ENCODE peak calls at places on chromosomes 1 and 21, in ten cellular contexts. One of them, this sample, is unnamed.

GRCh38 chr1:22567176-22567575 is 3.9 kb downstream of the EPHA8 start:
- DNase-seq in brain microvascular endothelial cell: no peak
- DNase-seq in left lung: no peak
- DNase-seq in substantia nigra: no peak
- DNase-seq in fibroblast of lung: no peak
- DNase-seq in OCI-LY7: no peak
- DNase-seq in H9: no peak
- DNase-seq in heart left ventricle: no peak
- DNase-seq in HCT116: no peak
- DNase-seq in CD4-positive, alpha-beta T cell: no peak
- DNase-seq in this sample: no peak

GRCh38 chr1:61120998-61121397 is 38.6 kb downstream of the NFIA start:
- DNase-seq in brain microvascular endothelial cell: no peak
- DNase-seq in left lung: no peak
- DNase-seq in substantia nigra: no peak
- DNase-seq in fibroblast of lung: peak; percentile 65
- DNase-seq in OCI-LY7: no peak
- DNase-seq in H9: no peak
- DNase-seq in heart left ventricle: no peak
- DNase-seq in HCT116: no peak
- DNase-seq in CD4-positive, alpha-beta T cell: no peak
- DNase-seq in this sample: no peak

GRCh38 chr1:222331340-222331739 is 216.6 kb downstream of the HHIPL2 start:
- DNase-seq in brain microvascular endothelial cell: peak; percentile 34
- DNase-seq in left lung: no peak
- DNase-seq in substantia nigra: no peak
- DNase-seq in fibroblast of lung: peak; percentile 79
- DNase-seq in OCI-LY7: no peak
- DNase-seq in H9: no peak
- DNase-seq in heart left ventricle: no peak
- DNase-seq in HCT116: no peak
- DNase-seq in CD4-positive, alpha-beta T cell: no peak
- DNase-seq in this sample: peak; percentile 6

GRCh38 chr1:56954664-56955063 is 11.2 kb downstream of the C8B start:
- DNase-seq in brain microvascular endothelial cell: no peak
- DNase-seq in left lung: no peak
- DNase-seq in substantia nigra: no peak
- DNase-seq in fibroblast of lung: no peak
- DNase-seq in OCI-LY7: no peak
- DNase-seq in H9: no peak
- DNase-seq in heart left ventricle: no peak
- DNase-seq in HCT116: no peak
- DNase-seq in CD4-positive, alpha-beta T cell: no peak
- DNase-seq in this sample: no peak

GRCh38 chr1:178619523-178619922 is 105.5 kb upstream of the RALGPS2 start:
- DNase-seq in brain microvascular endothelial cell: no peak
- DNase-seq in left lung: no peak
- DNase-seq in substantia nigra: no peak
- DNase-seq in fibroblast of lung: no peak
- DNase-seq in OCI-LY7: no peak
- DNase-seq in H9: no peak
- DNase-seq in heart left ventricle: no peak
- DNase-seq in HCT116: no peak
- DNase-seq in CD4-positive, alpha-beta T cell: no peak
- DNase-seq in this sample: no peak

GRCh38 chr1:17046043-17046657 is 7.7 kb downstream of the SDHB start:
- DNase-seq in brain microvascular endothelial cell: peak; percentile 31
- DNase-seq in left lung: no peak
- DNase-seq in substantia nigra: no peak
- DNase-seq in fibroblast of lung: peak; percentile 80
- DNase-seq in OCI-LY7: peak; percentile 64
- DNase-seq in H9: no peak
- DNase-seq in heart left ventricle: no peak
- DNase-seq in HCT116: peak; percentile 49
- DNase-seq in CD4-positive, alpha-beta T cell: no peak
- DNase-seq in this sample: no peak

GRCh38 chr1:76944942-76945341 is 77.7 kb downstream of the ST6GALNAC5 start:
- DNase-seq in brain microvascular endothelial cell: no peak
- DNase-seq in left lung: no peak
- DNase-seq in substantia nigra: no peak
- DNase-seq in fibroblast of lung: no peak
- DNase-seq in OCI-LY7: no peak
- DNase-seq in H9: no peak
- DNase-seq in heart left ventricle: no peak
- DNase-seq in HCT116: no peak
- DNase-seq in CD4-positive, alpha-beta T cell: no peak
- DNase-seq in this sample: no peak

GRCh38 chr1:23554481-23555224 is 4.6 kb downstream of the ID3 start:
- DNase-seq in brain microvascular endothelial cell: peak; percentile 85
- DNase-seq in left lung: peak; percentile 86
- DNase-seq in substantia nigra: peak; percentile 87
- DNase-seq in fibroblast of lung: peak; percentile 78
- DNase-seq in OCI-LY7: peak; percentile 95
- DNase-seq in H9: peak; percentile 92
- DNase-seq in heart left ventricle: peak; percentile 90
- DNase-seq in HCT116: peak; percentile 64
- DNase-seq in CD4-positive, alpha-beta T cell: peak; percentile 88
- DNase-seq in this sample: no peak

GRCh38 chr21:46551636-46552241 is 53.1 kb downstream of the S100B start:
- DNase-seq in brain microvascular endothelial cell: no peak
- DNase-seq in left lung: peak; percentile 61
- DNase-seq in substantia nigra: no peak
- DNase-seq in fibroblast of lung: no peak
- DNase-seq in OCI-LY7: peak; percentile 49
- DNase-seq in H9: peak; percentile 57
- DNase-seq in heart left ventricle: no peak
- DNase-seq in HCT116: no peak
- DNase-seq in CD4-positive, alpha-beta T cell: no peak
- DNase-seq in this sample: no peak

GRCh38 chr1:160069460-160070231 is at the start of gene KCNJ10:
- DNase-seq in brain microvascular endothelial cell: no peak
- DNase-seq in left lung: no peak
- DNase-seq in substantia nigra: peak; percentile 53
- DNase-seq in fibroblast of lung: no peak
- DNase-seq in OCI-LY7: no peak
- DNase-seq in H9: no peak
- DNase-seq in heart left ventricle: no peak
- DNase-seq in HCT116: no peak
- DNase-seq in CD4-positive, alpha-beta T cell: no peak
- DNase-seq in this sample: no peak
- H3K27ac ChIP-seq in brain microvascular endothelial cell: no peak within 1 kb of the TSS
- H3K27ac ChIP-seq in left lung: no peak within 1 kb of the TSS
- H3K27ac ChIP-seq in substantia nigra: peak within 1 kb of the TSS; percentile 99
- H3K27ac ChIP-seq in fibroblast of lung: no peak within 1 kb of the TSS
- H3K27ac ChIP-seq in OCI-LY7: no peak within 1 kb of the TSS
- H3K27ac ChIP-seq in H9: no peak within 1 kb of the TSS
- H3K27ac ChIP-seq in heart left ventricle: peak within 1 kb of the TSS; percentile 40
- H3K27ac ChIP-seq in HCT116: no peak within 1 kb of the TSS
- H3K27ac ChIP-seq in CD4-positive, alpha-beta T cell: no peak within 1 kb of the TSS
- H3K27ac ChIP-seq in this sample: no peak within 1 kb of the TSS

GRCh38 chr1:85330711-85331290 is 54.4 kb upstream of the BCL10 start:
- DNase-seq in brain microvascular endothelial cell: peak; percentile 97
- DNase-seq in left lung: peak; percentile 46
- DNase-seq in substantia nigra: no peak
- DNase-seq in fibroblast of lung: peak; percentile 94
- DNase-seq in OCI-LY7: no peak
- DNase-seq in H9: no peak
- DNase-seq in heart left ventricle: peak; percentile 83
- DNase-seq in HCT116: no peak
- DNase-seq in CD4-positive, alpha-beta T cell: no peak
- DNase-seq in this sample: no peak
- H3K27ac ChIP-seq in brain microvascular endothelial cell: peak overlapping the region; percentile 99
- H3K27ac ChIP-seq in left lung: peak overlapping the region; percentile 76
- H3K27ac ChIP-seq in substantia nigra: no peak overlapping the region
- H3K27ac ChIP-seq in fibroblast of lung: peak overlapping the region; percentile 99
- H3K27ac ChIP-seq in OCI-LY7: no peak overlapping the region
- H3K27ac ChIP-seq in H9: peak overlapping the region; percentile 21
- H3K27ac ChIP-seq in heart left ventricle: peak overlapping the region; percentile 87
- H3K27ac ChIP-seq in HCT116: peak overlapping the region; percentile 42
- H3K27ac ChIP-seq in CD4-positive, alpha-beta T cell: no peak overlapping the region
- H3K27ac ChIP-seq in this sample: peak overlapping the region; percentile 63

GRCh38 chr21:41536827-41537103 is 28.8 kb upstream of the TMPRSS2 start:
- DNase-seq in brain microvascular endothelial cell: no peak
- DNase-seq in left lung: no peak
- DNase-seq in substantia nigra: no peak
- DNase-seq in fibroblast of lung: no peak
- DNase-seq in OCI-LY7: no peak
- DNase-seq in H9: no peak
- DNase-seq in heart left ventricle: no peak
- DNase-seq in HCT116: no peak
- DNase-seq in CD4-positive, alpha-beta T cell: no peak
- DNase-seq in this sample: no peak
- H3K27ac ChIP-seq in brain microvascular endothelial cell: no peak overlapping the region
- H3K27ac ChIP-seq in left lung: no peak overlapping the region
- H3K27ac ChIP-seq in substantia nigra: no peak overlapping the region
- H3K27ac ChIP-seq in fibroblast of lung: no peak overlapping the region
- H3K27ac ChIP-seq in OCI-LY7: no peak overlapping the region
- H3K27ac ChIP-seq in H9: no peak overlapping the region
- H3K27ac ChIP-seq in heart left ventricle: no peak overlapping the region
- H3K27ac ChIP-seq in HCT116: no peak overlapping the region
- H3K27ac ChIP-seq in CD4-positive, alpha-beta T cell: no peak overlapping the region
- H3K27ac ChIP-seq in this sample: no peak overlapping the region

DNA sequence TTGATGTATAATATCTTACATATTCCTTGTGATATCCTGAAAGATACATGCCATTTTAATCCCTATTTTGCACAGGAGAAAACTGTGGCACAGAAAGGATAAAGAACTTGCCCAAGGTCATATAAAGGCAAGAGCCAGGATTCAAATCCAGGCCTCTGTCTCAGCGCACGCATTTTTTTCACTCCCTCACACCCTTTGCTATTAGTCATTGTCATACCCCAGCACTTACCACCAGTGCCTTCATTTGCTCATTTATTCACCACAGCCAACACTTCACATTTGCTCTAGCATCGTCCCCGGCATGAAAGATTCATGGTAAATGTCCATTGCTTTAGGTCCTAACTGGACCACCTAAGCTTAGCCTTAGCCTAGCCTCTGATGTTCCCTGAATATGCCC is 14.2 kb downstream of the ALX3 start:
- DNase-seq in brain microvascular endothelial cell: no peak
- DNase-seq in left lung: no peak
- DNase-seq in substantia nigra: no peak
- DNase-seq in fibroblast of lung: no peak
- DNase-seq in OCI-LY7: no peak
- DNase-seq in H9: no peak
- DNase-seq in heart left ventricle: no peak
- DNase-seq in HCT116: no peak
- DNase-seq in CD4-positive, alpha-beta T cell: no peak
- DNase-seq in this sample: no peak
- H3K27ac ChIP-seq in brain microvascular endothelial cell: peak overlapping the region; percentile 27
- H3K27ac ChIP-seq in left lung: no peak overlapping the region
- H3K27ac ChIP-seq in substantia nigra: no peak overlapping the region
- H3K27ac ChIP-seq in fibroblast of lung: no peak overlapping the region
- H3K27ac ChIP-seq in OCI-LY7: no peak overlapping the region
- H3K27ac ChIP-seq in H9: no peak overlapping the region
- H3K27ac ChIP-seq in heart left ventricle: no peak overlapping the region
- H3K27ac ChIP-seq in HCT116: no peak overlapping the region
- H3K27ac ChIP-seq in CD4-positive, alpha-beta T cell: no peak overlapping the region
- H3K27ac ChIP-seq in this sample: peak overlapping the region; percentile 71

This sample was measured in epithelial cell of prostate.